ENCODE peak calls at places on chromosomes 12 and 14, in five cellular contexts. E, R, A, H and C are unnamed samples.

GRCh38 chr14:49692191-49692757 is 646 bp upstream of the KLHDC1 start:
- DNase-seq in H (no peak), E (no peak), R (no peak), A (no peak), C (no peak)

GRCh38 chr12:916240-916639 is 33.3 kb downstream of the RAD52 start:
- DNase-seq in E (no peak), R (no peak), H (no peak), A (no peak), C (peak)

GRCh38 chr14:71324767-71325272 is 417.6 kb downstream of the PCNX1 start:
- DNase-seq in H (no peak), R (no peak), A (no peak), E (no peak), C (peak)

GRCh38 chr12:93234641-93235040 is 143.1 kb upstream of the NUDT4 start:
- DNase-seq in H (no peak), A (no peak), R (no peak), E (no peak), C (no peak)

GRCh38 chr14:71538949-71539659 is 393.1 kb upstream of the RGS6 start:
- DNase-seq in E (no peak), A (no peak), H (no peak), R (no peak), C (no peak)

GRCh38 chr14:52015411-52016030 is 26.2 kb downstream of the RTRAF start:
- DNase-seq in A (no peak), H (no peak), E (no peak), R (no peak), C (no peak)

GRCh38 chr12:51382173-51382572 is 9.0 kb downstream of the GALNT6 start:
- DNase-seq in A (no peak), H (no peak), E (no peak), R (no peak), C (no peak)

GRCh38 chr12:51695241-51696010 is 104.4 kb downstream of the SCN8A start:
- DNase-seq in A (no peak), E (no peak), H (no peak), R (peak), C (no peak)

GRCh38 chr12:93982847-93983315 is 165.5 kb upstream of the PLXNC1 start:
- DNase-seq in R (peak), H (no peak), E (no peak), A (no peak), C (no peak)

GRCh38 chr14:24806061-24806678 is 172.2 kb upstream of the GZMB start:
- DNase-seq in H (peak), E (peak), R (peak), A (no peak), C (no peak)

GRCh38 chr12:49974231-49974675 is 1.5 kb downstream of the AQP6 start:
- DNase-seq in A (no peak), E (peak), H (peak), R (peak), C (no peak)

GRCh38 chr14:70107309-70107708 is 81.4 kb downstream of the SLC8A3 start:
- DNase-seq in E (no peak), H (no peak), A (no peak), R (no peak), C (no peak)

GRCh38 chr12:82688035-82688501 is 1.4 kb downstream of the TMTC2 start:
- DNase-seq in R (peak), H (no peak), A (no peak), E (no peak), C (no peak)

GRCh38 chr14:105635560-105635959 is 109.2 kb downstream of the TMEM121 start:
- DNase-seq in H (no peak), R (no peak), E (no peak), A (no peak), C (no peak)

GRCh38 chr12:27635349-27635972 is 60.8 kb upstream of the REP15 start:
- DNase-seq in A (no peak), E (no peak), H (no peak), R (peak), C (no peak)

GRCh38 chr14:100610511-100611217 is 23.4 kb upstream of the BEGAIN start:
- DNase-seq in A (no peak), H (no peak), R (peak), E (no peak), C (no peak)

GRCh38 chr14:29814153-29815057 is 113.2 kb downstream of the PRKD1 start:
- DNase-seq in A (no peak), E (no peak), H (peak), R (peak), C (no peak)

GRCh38 chr14:102675396-102675795 is 82.9 kb downstream of the RCOR1 start:
- DNase-seq in R (peak), A (no peak), E (no peak), H (no peak), C (no peak)

DNA sequence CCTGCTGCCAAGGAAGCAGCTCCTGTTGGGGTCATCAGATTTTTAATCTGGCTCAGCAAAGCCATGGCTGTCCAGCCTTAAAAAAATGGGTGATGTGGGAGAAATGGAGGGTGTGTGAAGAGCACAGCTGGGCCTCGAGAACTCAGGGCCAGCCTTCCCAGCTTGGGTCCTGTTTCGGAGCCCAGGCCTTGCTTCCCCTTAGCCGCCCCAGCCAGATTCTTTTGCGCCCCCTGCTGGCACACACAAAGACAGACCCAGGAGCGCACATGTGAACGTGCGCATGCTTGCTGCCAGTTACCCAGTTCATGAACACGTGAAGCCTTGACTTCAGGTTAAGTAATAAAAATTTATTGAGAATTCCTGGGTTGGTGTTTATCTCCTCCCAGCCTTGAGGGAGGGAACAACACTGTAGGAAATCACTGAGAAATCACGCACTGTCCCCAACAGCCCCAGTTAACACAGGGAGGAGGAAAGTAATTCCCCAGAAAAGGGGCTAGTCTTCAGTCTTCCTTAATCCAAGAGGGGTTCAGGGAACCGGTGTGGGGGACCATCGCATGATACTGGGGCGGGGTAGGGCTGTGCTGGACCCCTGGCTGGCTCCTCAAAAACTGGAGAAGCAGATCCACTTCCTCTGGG is 5.3 kb downstream of the PHB2 start:
- DNase-seq in R (peak), H (peak), A (peak), E (no peak), C (peak)
- H3K4me3 ChIP-seq in R (no peak), H (no peak), A (no peak), E (no peak), C (no peak)

GRCh38 chr12:124863409-124864325 is at the start of gene SCARB1:
- DNase-seq in R (peak), E (peak), H (peak), A (peak), C (peak)

GRCh38 chr12:124861492-124861891 is 2.2 kb downstream of the SCARB1 start:
- DNase-seq in E (peak), R (peak), A (no peak), H (peak), C (peak)

GRCh38 chr12:124862768-124863408 is 776 bp downstream of the SCARB1 start:
- DNase-seq in H (no peak), R (no peak), E (no peak), A (no peak), C (no peak)

GRCh38 chr12:124864326-124864752 is 675 bp upstream of the SCARB1 start:
- DNase-seq in E (no peak), A (no peak), R (no peak), H (no peak), C (no peak)

GRCh38 chr12:124861898-124862676 is 1.6 kb downstream of the SCARB1 start:
- DNase-seq in R (no peak), A (no peak), H (no peak), E (no peak), C (no peak)
- H3K4me3 ChIP-seq in R (no peak), A (no peak), H (no peak), E (no peak), C (no peak)

GRCh38 chr12:65740506-65740872 is 83.8 kb upstream of the HMGA2 start:
- DNase-seq in R (peak), H (no peak), E (no peak), A (no peak), C (no peak)
- H3K4me3 ChIP-seq in R (peak), H (no peak), E (no peak), A (peak), C (no peak)

GRCh38 chr12:53502331-53502730 is 1.2 kb downstream of the TARBP2 start:
- DNase-seq in A (no peak), H (no peak), R (no peak), E (no peak), C (no peak)
- H3K4me3 ChIP-seq in A (no peak), H (no peak), R (peak), E (peak), C (peak)

DNA sequence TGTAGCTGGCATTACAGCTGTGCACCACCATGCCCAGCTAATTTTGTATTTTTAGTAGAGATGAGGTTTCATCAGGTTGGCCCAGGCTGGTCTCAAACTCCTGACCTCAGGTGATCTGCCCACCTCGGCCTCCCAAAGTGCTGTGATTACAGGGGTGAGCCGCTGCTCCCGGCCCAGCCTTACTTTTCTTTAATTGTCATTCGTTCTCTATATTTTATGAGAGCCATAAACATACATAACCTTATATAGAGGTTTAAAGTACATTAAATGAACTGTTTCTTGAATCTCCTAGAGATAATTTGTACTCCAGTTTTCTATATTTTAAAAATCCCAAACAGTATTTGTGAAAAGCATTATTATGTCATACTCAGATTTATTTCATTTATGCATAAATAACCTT is 98.6 kb downstream of the SYNE2 start:
- DNase-seq in A (no peak), E (no peak), H (no peak), R (no peak), C (no peak)
- H3K4me3 ChIP-seq in A (no peak), E (no peak), H (no peak), R (no peak), C (no peak)